ENCODE peak calls at places on chromosome 12, in ten cellular contexts. A is AG10803, P is cardiac fibroblast, T is T-helper 17 cell, O is Caco-2, C is iPS-NIHi11, E is mammary epithelial cell, W is HFFc6, S is NCI-H510A, F is B cell. U is an unnamed sample.

GRCh38 chr12:100234591-100235304 is 32.1 kb downstream of the DEPDC4 start:
- DNase-seq in A (peak; percentile 65), P (peak; percentile 76), E (no peak), O (peak; percentile 31), T (no peak), S (no peak), W (peak; percentile 39), F (no peak), C (peak; percentile 27), U (peak; percentile 61)

GRCh38 chr12:132572801-132573760 is 37.3 kb downstream of the LRCOL1 start:
- DNase-seq in O (no peak), W (no peak), C (no peak), S (no peak), A (no peak), P (no peak), T (no peak), F (no peak), E (no peak), U (no peak)

GRCh38 chr12:21301-22189 is 45.0 kb upstream of the IQSEC3 start:
- DNase-seq in T (no peak), W (no peak), P (no peak), A (no peak), C (no peak), S (no peak), F (no peak), E (no peak), O (no peak), U (no peak)

GRCh38 chr12:69456239-69456638 is 13.9 kb upstream of the FRS2 start:
- DNase-seq in P (no peak), C (no peak), A (no peak), E (no peak), S (no peak), W (no peak), F (no peak), O (no peak), T (no peak), U (no peak)

GRCh38 chr12:120944645-120945217 is 33.6 kb upstream of the HNF1A start:
- DNase-seq in F (peak; percentile 50), P (peak; percentile 59), A (peak; percentile 39), T (peak; percentile 48), C (peak; percentile 77), O (peak; percentile 83), E (peak; percentile 30), W (no peak), S (no peak), U (peak; percentile 51)

GRCh38 chr12:62866451-62867082 is 68.4 kb downstream of the PPM1H start:
- DNase-seq in T (no peak), F (no peak), W (peak; percentile 88), E (peak; percentile 56), O (peak; percentile 76), P (peak; percentile 85), C (peak; percentile 33), A (peak; percentile 73), S (no peak), U (no peak)

GRCh38 chr12:11894890-11895289 is 175.8 kb upstream of the BCL2L14 start:
- DNase-seq in E (no peak), S (no peak), C (no peak), A (no peak), F (no peak), T (no peak), W (no peak), P (no peak), O (no peak), U (no peak)

GRCh38 chr12:2244013-2244861 is 191.4 kb downstream of the CACNA1C start:
- DNase-seq in C (peak; percentile 51), T (no peak), A (peak; percentile 89), W (peak; percentile 86), E (peak; percentile 26), O (peak; percentile 18), S (no peak), P (peak; percentile 81), F (no peak), U (no peak)

GRCh38 chr12:131085125-131085815 is 131.6 kb downstream of the ADGRD1 start:
- DNase-seq in P (no peak), S (no peak), T (no peak), C (no peak), W (no peak), F (no peak), A (no peak), E (no peak), O (no peak), U (no peak)

GRCh38 chr12:23556661-23557060 is 392.8 kb downstream of the SOX5 start:
- DNase-seq in O (no peak), F (no peak), T (no peak), W (no peak), S (no peak), P (no peak), E (no peak), A (no peak), C (no peak), U (no peak)

GRCh38 chr12:53676715-53677611 is 1.1 kb upstream of the ATP5MC2 start:
- DNase-seq in S (no peak), P (peak; percentile 47), W (no peak), O (no peak), E (no peak), F (peak; percentile 42), C (peak; percentile 51), T (no peak), A (peak; percentile 47), U (peak; percentile 84)